ENCODE peak calls at places on chromosomes 7 and 10, in four cellular contexts. R is fibroblast of lung, Y is small intestine, K is HAP-1. I is an unnamed sample.

GRCh38 chr10:106185991-106186390 is 978.5 kb downstream of the SORCS1 start:
- DNase-seq in K (no peak), Y (no peak), R (peak), I (no peak)

GRCh38 chr10:88108115-88108610 is 244.7 kb downstream of the PTEN start:
- DNase-seq in R (no peak), Y (no peak), K (no peak), I (no peak)

GRCh38 chr7:20895563-20895962 is 108.9 kb upstream of the SP8 start:
- DNase-seq in R (no peak), K (no peak), Y (no peak), I (no peak)

GRCh38 chr10:63586048-63586447 is 64.8 kb downstream of the REEP3 start:
- DNase-seq in R (no peak), Y (no peak), K (peak), I (no peak)

GRCh38 chr7:108660465-108660864 is 90.8 kb downstream of the DNAJB9 start:
- DNase-seq in K (peak), Y (no peak), R (peak), I (no peak)

GRCh38 chr7:93092757-93093370 is 24.9 kb downstream of the SAMD9 start:
- DNase-seq in R (peak), Y (peak), K (no peak), I (no peak)

GRCh38 chr10:122441961-122442360 is 12.5 kb upstream of the ARMS2 start:
- DNase-seq in K (peak), Y (no peak), R (no peak), I (no peak)

GRCh38 chr10:60148266-60148840 is 241.3 kb downstream of the ANK3 start:
- DNase-seq in K (peak), Y (peak), R (peak), I (peak)